ENCODE peak calls at places on chromosome 1, in seven cellular contexts. Z is NCI-H345, Q is GDM1, Y is uterus, G is WTC11, S is fibroblast of pulmonary artery, X is BJ. B is an unnamed sample.

GRCh38 chr1:41320860-41321259 is 40.4 kb upstream of the FOXO6 start:
- DNase-seq in G (no peak), Y (no peak), Q (no peak), Z (no peak), S (no peak), X (no peak), B (no peak)

GRCh38 chr1:227303662-227304061 is 14.6 kb downstream of the CDC42BPA start:
- DNase-seq in S (no peak), Y (no peak), Z (no peak), X (no peak), G (no peak), Q (no peak), B (no peak)

GRCh38 chr1:170662561-170662971 is 1.4 kb upstream of the PRRX1 start:
- DNase-seq in Z (no peak), G (no peak), S (peak), X (no peak), Q (no peak), Y (no peak), B (no peak)

GRCh38 chr1:193674292-193674944 is 488.0 kb upstream of the B3GALT2 start:
- DNase-seq in X (no peak), S (peak), G (no peak), Y (no peak), Q (no peak), Z (no peak), B (no peak)

GRCh38 chr1:159817276-159818041 is 9.2 kb upstream of the SLAMF8 start:
- DNase-seq in Z (peak), Y (no peak), S (peak), G (no peak), X (no peak), Q (no peak), B (peak)

GRCh38 chr1:212235848-212236247 is 49.4 kb upstream of the PPP2R5A start:
- DNase-seq in Y (no peak), Q (no peak), Z (no peak), G (no peak), S (no peak), X (no peak), B (no peak)

GRCh38 chr1:93690921-93691789 is 9.5 kb upstream of the BCAR3 start:
- DNase-seq in S (no peak), Y (no peak), Q (no peak), G (peak), X (no peak), Z (peak), B (no peak)

GRCh38 chr1:38953433-38953860 is 11.8 kb upstream of the RHBDL2 start:
- DNase-seq in G (peak), Y (no peak), X (no peak), S (no peak), Q (no peak), Z (no peak), B (no peak)

GRCh38 chr1:5368211-5368610 is 624.0 kb downstream of the NPHP4 start:
- DNase-seq in Z (no peak), Y (no peak), X (no peak), G (no peak), Q (no peak), S (no peak), B (no peak)

GRCh38 chr1:241736387-241736786 is 84.3 kb downstream of the WDR64 start:
- DNase-seq in G (no peak), Y (no peak), X (no peak), Z (no peak), S (no peak), Q (no peak), B (no peak)

GRCh38 chr1:203026666-203027663 is 674 bp downstream of the PPFIA4 start:
- DNase-seq in G (peak), Q (no peak), Y (no peak), X (no peak), S (no peak), Z (no peak), B (no peak)

GRCh38 chr1:44302557-44302956 is 52.5 kb downstream of the ERI3 start:
- DNase-seq in Y (no peak), Q (no peak), G (no peak), X (no peak), Z (no peak), S (no peak), B (no peak)

GRCh38 chr1:44239961-44240371 is 26.7 kb downstream of the DMAP1 start:
- DNase-seq in Q (no peak), Z (no peak), X (no peak), S (no peak), G (no peak), Y (peak), B (no peak)

GRCh38 chr1:184622136-184622823 is 132.4 kb downstream of the EDEM3 start:
- DNase-seq in Z (peak), X (peak), G (no peak), Q (no peak), Y (peak), S (peak), B (peak)

GRCh38 chr1:116298746-116299145 is 74.3 kb upstream of the ATP1A1 start:
- DNase-seq in Y (no peak), Z (no peak), S (no peak), Q (no peak), G (no peak), X (no peak), B (no peak)

GRCh38 chr1:88985033-88985432 is 7.4 kb downstream of the KYAT3 start:
- DNase-seq in Y (peak), Q (no peak), G (no peak), X (no peak), Z (peak), S (peak), B (peak)

GRCh38 chr1:234243872-234244271 is 129.4 kb upstream of the COA6 start:
- DNase-seq in Y (no peak), Z (no peak), X (no peak), S (no peak), Q (no peak), G (no peak), B (no peak)

GRCh38 chr1:36768486-36769178 is 265.7 kb downstream of the GRIK3 start:
- DNase-seq in G (no peak), X (no peak), Z (no peak), S (no peak), Q (no peak), Y (no peak), B (no peak)

GRCh38 chr1:117793396-117793795 is 136.0 kb downstream of the GDAP2 start:
- DNase-seq in Q (no peak), Z (no peak), S (no peak), X (no peak), Y (no peak), G (no peak), B (no peak)

GRCh38 chr1:3456449-3456963 is 2.0 kb downstream of the ARHGEF16 start:
- DNase-seq in Z (no peak), S (no peak), Q (no peak), Y (no peak), G (no peak), X (no peak), B (no peak)

GRCh38 chr1:222247081-222247480 is 300.8 kb downstream of the HHIPL2 start:
- DNase-seq in G (no peak), X (no peak), Q (no peak), Y (no peak), S (no peak), Z (no peak), B (no peak)